ENCODE peak calls at places on chromosomes 13 and 19, in five cellular contexts. H is neural progenitor cell, E is adrenal gland, F is cardiac muscle cell, G is psoas muscle. D is an unnamed sample.
A peak's percentile ranks its signal among the peaks of the same experiment; 100 is the strongest.

GRCh38 chr13:105083986-105084385 is 1451.5 kb downstream of the EFNB2 start:
- DNase-seq in H (no peak), E (peak; percentile 13), F (no peak), G (no peak), D (no peak)

GRCh38 chr19:850221-850978 is 1.7 kb upstream of the ELANE start:
- DNase-seq in H (peak; percentile 51), E (peak; percentile 96), F (peak; percentile 100), G (peak; percentile 96), D (no peak)

GRCh38 chr19:46813570-46814358 is 25.4 kb upstream of the SLC1A5 start:
- DNase-seq in H (no peak), E (peak; percentile 62), F (peak; percentile 90), G (peak; percentile 75), D (no peak)

GRCh38 chr13:35474551-35474950 is 1.9 kb downstream of the MAB21L1 start:
- DNase-seq in H (peak; percentile 55), E (no peak), F (no peak), G (no peak), D (no peak)

GRCh38 chr13:85597790-85598500 is 201.3 kb downstream of the SLITRK6 start:
- DNase-seq in H (no peak), E (no peak), F (no peak), G (no peak), D (no peak)

GRCh38 chr13:96020155-96020575 is 33.0 kb downstream of the UGGT2 start:
- DNase-seq in H (peak; percentile 79), E (peak; percentile 48), F (peak; percentile 84), G (no peak), D (peak; percentile 26)

GRCh38 chr19:17394891-17395415 is 957 bp upstream of the CCDC194 start:
- DNase-seq in H (peak; percentile 72), E (peak; percentile 74), F (peak; percentile 84), G (peak; percentile 78), D (no peak)

GRCh38 chr13:48866204-48866603 is 109.5 kb upstream of the FNDC3A start:
- DNase-seq in H (no peak), E (no peak), F (peak; percentile 25), G (no peak), D (no peak)

GRCh38 chr13:67296511-67296910 is 66.4 kb upstream of the PCDH9 start:
- DNase-seq in H (no peak), E (no peak), F (peak; percentile 1), G (no peak), D (no peak)

GRCh38 chr13:110637275-110637674 is 21.9 kb downstream of the NAXD start:
- DNase-seq in H (no peak), E (no peak), F (no peak), G (no peak), D (no peak)

GRCh38 chr19:55285225-55285890 is 1.6 kb downstream of the BRSK1 start:
- DNase-seq in H (no peak), E (no peak), F (peak; percentile 7), G (no peak), D (no peak)

GRCh38 chr13:79749556-79749955 is 268.6 kb downstream of the NDFIP2 start:
- DNase-seq in H (no peak), E (no peak), F (peak; percentile 11), G (no peak), D (peak; percentile 35)

GRCh38 chr19:6744381-6745288 is 5.2 kb downstream of the TRIP10 start:
- DNase-seq in H (peak; percentile 34), E (peak; percentile 86), F (peak; percentile 95), G (peak; percentile 95), D (no peak)

GRCh38 chr13:23159205-23159586 is 21.6 kb upstream of the SGCG start:
- DNase-seq in H (peak; percentile 82), E (no peak), F (peak; percentile 53), G (peak; percentile 65), D (peak; percentile 4)

GRCh38 chr19:15136234-15136954 is 29.2 kb downstream of the SYDE1 start:
- DNase-seq in H (no peak), E (no peak), F (no peak), G (no peak), D (no peak)

GRCh38 chr13:46197299-46197975 is 14.3 kb upstream of the LRRC63 start:
- DNase-seq in H (no peak), E (no peak), F (no peak), G (no peak), D (peak; percentile 23)

GRCh38 chr19:18450934-18451836 is 13.3 kb upstream of the ISYNA1 start:
- DNase-seq in H (peak; percentile 82), E (peak; percentile 82), F (peak; percentile 81), G (peak; percentile 94), D (no peak)

GRCh38 chr13:98934243-98934642 is 43.6 kb downstream of the DOCK9 start:
- DNase-seq in H (no peak), E (no peak), F (no peak), G (no peak), D (no peak)

GRCh38 chr13:33284016-33284415 is 1.5 kb downstream of the STARD13 start:
- DNase-seq in H (no peak), E (no peak), F (peak; percentile 48), G (no peak), D (no peak)

GRCh38 chr19:11678504-11678903 is 60.2 kb downstream of the ZNF823 start:
- DNase-seq in H (no peak), E (no peak), F (no peak), G (no peak), D (no peak)

GRCh38 chr19:28024920-28025319 is 1188.0 kb downstream of the UQCRFS1 start:
- DNase-seq in H (no peak), E (no peak), F (no peak), G (no peak), D (no peak)

GRCh38 chr13:45102136-45102802 is 18.0 kb upstream of the GTF2F2 start:
- DNase-seq in H (peak; percentile 63), E (no peak), F (no peak), G (no peak), D (no peak)

GRCh38 chr13:76723551-76724232 is 162.5 kb downstream of the KCTD12 start:
- DNase-seq in H (peak; percentile 26), E (peak; percentile 55), F (peak; percentile 82), G (no peak), D (peak; percentile 37)

GRCh38 chr19:39339636-39340035 is 2.6 kb upstream of the SAMD4B start:
- DNase-seq in H (no peak), E (no peak), F (no peak), G (no peak), D (no peak)

GRCh38 chr19:3357731-3358391 is 8.5 kb upstream of the NFIC start:
- DNase-seq in H (peak; percentile 68), E (no peak), F (no peak), G (no peak), D (no peak)

GRCh38 chr13:98796798-98797197 is 44.3 kb upstream of the SLC15A1 start:
- DNase-seq in H (no peak), E (no peak), F (no peak), G (no peak), D (no peak)

GRCh38 chr19:9309974-9310446 is 372 bp upstream of the ZNF699 start:
- DNase-seq in H (peak; percentile 98), E (peak; percentile 94), F (peak; percentile 94), G (peak; percentile 91), D (peak; percentile 52)

GRCh38 chr19:873084-874019 is 13.9 kb downstream of the CFD start:
- DNase-seq in H (peak; percentile 62), E (peak; percentile 50), F (peak; percentile 80), G (peak; percentile 59), D (no peak)

GRCh38 chr13:52842440-52842839 is 6.0 kb downstream of the PCDH8 start:
- DNase-seq in H (no peak), E (no peak), F (no peak), G (no peak), D (no peak)

DNA sequence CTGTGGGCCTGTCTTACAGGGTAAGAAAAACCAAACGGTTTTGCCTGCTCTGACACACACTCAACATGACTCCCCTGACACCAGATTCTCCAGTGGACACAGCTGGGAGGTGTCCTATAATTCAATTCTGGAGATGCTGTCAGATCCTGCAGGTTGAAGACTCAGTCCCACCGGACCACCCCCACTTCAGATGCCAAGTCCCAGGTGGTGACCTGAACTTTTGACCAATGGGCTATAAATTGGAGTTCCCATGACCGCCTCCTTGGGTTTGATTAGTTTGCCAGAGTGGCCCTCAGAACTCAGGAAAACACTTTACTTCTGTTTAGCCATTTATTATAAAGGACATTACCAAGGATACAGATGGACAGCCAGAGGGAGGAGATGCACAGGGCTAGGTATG is 52.6 kb downstream of the RGCC start:
- DNase-seq in H (no peak), E (no peak), F (no peak), G (no peak), D (no peak)
- H3K4me3 ChIP-seq in H (no peak overlapping the region), E (no peak overlapping the region), F (no peak overlapping the region), G (no peak overlapping the region), D (no peak overlapping the region)

GRCh38 chr19:32658075-32658474 is 16.9 kb downstream of the ANKRD27 start:
- DNase-seq in H (no peak), E (no peak), F (no peak), G (no peak), D (no peak)
- H3K36me3 ChIP-seq in H (no peaks in the 10 kb centered on the region), E (no peaks in the 10 kb centered on the region), F (peaks cover 3% of the 10 kb centered on the region), G (peaks cover 31% of the 10 kb centered on the region), D (no peaks in the 10 kb centered on the region)

GRCh38 chr13:109383683-109384082 is 402.7 kb downstream of the IRS2 start:
- DNase-seq in H (no peak), E (no peak), F (peak; percentile 54), G (no peak), D (peak; percentile 50)
- TF ChIP-seq CTCF in H (no peak), E (no peak), F (no peak), G (no peak), D (no peak)

DNA sequence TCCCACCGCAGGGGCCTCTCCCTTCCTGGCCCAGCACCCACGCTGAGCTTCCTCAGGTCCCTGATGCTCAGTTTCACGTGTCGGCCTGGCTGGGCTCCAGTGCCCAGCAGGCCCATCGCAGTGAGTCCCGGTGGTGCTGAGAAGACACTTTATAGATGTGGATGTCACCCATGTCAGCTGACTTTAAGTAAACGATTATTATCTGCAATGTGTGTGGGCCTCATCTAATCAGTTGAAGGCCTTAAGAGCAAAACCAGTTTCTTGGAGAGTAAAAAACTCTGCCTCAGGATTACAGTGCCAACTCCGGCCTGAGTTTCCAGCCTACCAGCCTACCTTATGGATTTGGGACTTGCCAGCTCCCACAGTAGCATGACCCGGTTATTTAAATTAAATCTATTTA is 17.3 kb upstream of the SMIM17 start:
- DNase-seq in H (no peak), E (no peak), F (no peak), G (no peak), D (no peak)
- H3K4me3 ChIP-seq in H (no peak overlapping the region), E (no peak overlapping the region), F (no peak overlapping the region), G (no peak overlapping the region), D (no peak overlapping the region)

DNA sequence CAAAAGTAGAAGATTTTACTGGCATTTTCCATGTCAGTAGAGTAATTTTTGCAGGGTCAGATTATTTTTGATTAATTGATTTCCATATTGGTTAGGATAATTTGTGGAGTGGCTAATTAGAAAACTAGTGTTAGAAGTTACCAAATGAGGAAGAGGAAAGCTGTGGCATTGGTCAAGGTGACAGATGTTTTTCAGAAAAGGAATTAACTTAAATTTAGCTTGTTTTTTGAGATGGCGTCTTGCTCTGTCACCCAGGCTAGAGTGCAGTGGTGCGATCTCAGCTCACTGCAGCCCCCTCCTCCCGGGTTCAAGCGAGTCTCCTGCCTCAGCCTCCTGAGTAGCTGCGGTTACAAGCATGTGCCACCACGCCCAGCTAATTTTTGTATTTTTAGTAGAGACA is 28.8 kb downstream of the LSM14A start:
- DNase-seq in H (no peak), E (no peak), F (no peak), G (no peak), D (no peak)
- H3K36me3 ChIP-seq in H (peaks cover 31% of the 10 kb centered on the region), E (no peaks in the 10 kb centered on the region), F (peaks cover 57% of the 10 kb centered on the region), G (peaks cover 89% of the 10 kb centered on the region), D (no peaks in the 10 kb centered on the region)

GRCh38 chr19:13366529-13367143 is 139.6 kb downstream of the CACNA1A start:
- DNase-seq in H (peak; percentile 51), E (no peak), F (peak; percentile 55), G (no peak), D (no peak)
- TF ChIP-seq CTCF in H (peak; percentile 70), E (no peak), F (peak; percentile 69), G (no peak), D (peak; percentile 31)

GRCh38 chr13:43426355-43426754 is 360.4 kb downstream of the ENOX1 start:
- DNase-seq in H (no peak), E (no peak), F (no peak), G (no peak), D (no peak)
- H3K4me3 ChIP-seq in H (no peak overlapping the region), E (no peak overlapping the region), F (no peak overlapping the region), G (no peak overlapping the region), D (no peak overlapping the region)